ENCODE peak calls at places on chromosomes 16 and 17, in eight cellular contexts. Y, S, L, A, J, N, V and Q are unnamed samples.

GRCh38 chr17:491086-492014 is 138.7 kb upstream of the RPH3AL start:
- DNase-seq in Y (peak), S (no peak), J (peak), N (peak), V (no peak), A (peak), L (peak), Q (peak)

GRCh38 chr17:12277827-12278226 is 257.1 kb downstream of the MAP2K4 start:
- DNase-seq in L (no peak), Y (no peak), V (no peak), A (no peak), N (no peak), J (no peak), S (no peak), Q (no peak)

GRCh38 chr17:50297407-50297865 is 23.2 kb downstream of the TMEM92 start:
- DNase-seq in V (no peak), L (peak), J (peak), A (peak), Y (peak), N (peak), S (no peak), Q (peak)

GRCh38 chr17:78498848-78499247 is 78.3 kb downstream of the DNAH17 start:
- DNase-seq in Y (no peak), V (no peak), S (no peak), A (no peak), N (no peak), L (no peak), J (no peak), Q (no peak)

GRCh38 chr16:66489385-66489784 is 60.5 kb downstream of the TK2 start:
- DNase-seq in L (no peak), Y (peak), V (no peak), J (no peak), A (peak), S (no peak), N (no peak), Q (no peak)

GRCh38 chr17:16866436-16866835 is 105.5 kb downstream of the TNFRSF13B start:
- DNase-seq in V (no peak), J (no peak), S (no peak), Y (no peak), L (no peak), N (no peak), A (no peak), Q (no peak)

GRCh38 chr16:24670623-24671454 is 58.6 kb upstream of the TNRC6A start:
- DNase-seq in V (no peak), Y (peak), N (peak), A (peak), J (peak), S (no peak), L (peak), Q (peak)

GRCh38 chr17:46117850-46118696 is 75.2 kb downstream of the KANSL1 start:
- DNase-seq in Y (no peak), A (no peak), N (no peak), S (no peak), L (no peak), V (no peak), J (no peak), Q (peak)

GRCh38 chr16:819336-819735 is 18.8 kb upstream of the GNG13 start:
- DNase-seq in J (no peak), Y (no peak), V (no peak), N (no peak), L (no peak), A (no peak), S (no peak), Q (no peak)

GRCh38 chr17:57861737-57862409 is 12.0 kb upstream of the MRPS23 start:
- DNase-seq in S (no peak), A (peak), J (peak), L (peak), N (peak), V (no peak), Y (peak), Q (peak)

GRCh38 chr17:1830288-1830687 is 483 bp downstream of the RPA1 start:
- DNase-seq in S (no peak), L (peak), N (peak), A (no peak), V (no peak), J (no peak), Y (no peak), Q (peak)

GRCh38 chr16:70380205-70380918 is 33.7 kb downstream of the DDX19A start:
- DNase-seq in N (peak), L (peak), A (peak), J (peak), V (no peak), S (peak), Y (peak), Q (peak)

GRCh38 chr16:57574646-57575467 is 32.4 kb downstream of the ADGRG5 start:
- DNase-seq in V (no peak), J (no peak), N (no peak), A (no peak), L (no peak), S (no peak), Y (no peak), Q (no peak)

GRCh38 chr16:2753523-2754020 is 1.1 kb downstream of the SRRM2 start:
- DNase-seq in L (peak), V (no peak), S (no peak), A (no peak), J (no peak), Y (no peak), N (peak), Q (peak)

GRCh38 chr16:13093676-13094075 is 192.3 kb downstream of the SHISA9 start:
- DNase-seq in N (peak), J (no peak), V (no peak), A (no peak), S (no peak), L (no peak), Y (no peak), Q (no peak)

GRCh38 chr17:59284317-59284716 is 47.1 kb upstream of the YPEL2 start:
- DNase-seq in V (no peak), J (no peak), N (no peak), S (no peak), Y (no peak), L (no peak), A (no peak), Q (no peak)

GRCh38 chr16:55367796-55368195 is 43.8 kb downstream of the IRX6 start:
- DNase-seq in S (peak), Y (no peak), J (no peak), L (no peak), V (no peak), A (no peak), N (no peak), Q (peak)

GRCh38 chr17:77830816-77831490 is 127.5 kb upstream of the TNRC6C start:
- DNase-seq in N (no peak), S (no peak), Y (peak), L (no peak), J (no peak), A (no peak), V (no peak), Q (no peak)

GRCh38 chr17:1992541-1992940 is 32.6 kb downstream of the RTN4RL1 start:
- DNase-seq in J (no peak), A (no peak), L (no peak), Y (no peak), S (no peak), N (no peak), V (no peak), Q (no peak)

GRCh38 chr16:73601911-73602310 is 554.0 kb upstream of the ZFHX3 start:
- DNase-seq in J (no peak), A (no peak), Y (no peak), S (no peak), N (no peak), L (no peak), V (peak), Q (no peak)

GRCh38 chr17:55588858-55589257 is 77.6 kb upstream of the SMIM36 start:
- DNase-seq in L (peak), Y (no peak), S (no peak), N (no peak), V (no peak), J (no peak), A (no peak), Q (peak)

GRCh38 chr16:11392041-11392581 is 46.9 kb downstream of the RMI2 start:
- DNase-seq in S (no peak), L (no peak), A (no peak), V (no peak), Y (peak), N (no peak), J (no peak), Q (no peak)

GRCh38 chr16:3013491-3013951 is 798 bp downstream of the CLDN9 start:
- DNase-seq in Y (no peak), N (no peak), L (no peak), V (no peak), J (no peak), S (no peak), A (no peak), Q (no peak)

GRCh38 chr16:80656731-80657150 is 115.9 kb downstream of the DYNLRB2 start:
- DNase-seq in S (no peak), A (no peak), V (peak), N (no peak), L (no peak), Y (no peak), J (no peak), Q (no peak)

GRCh38 chr17:76107507-76107906 is 3.9 kb upstream of the EXOC7 start:
- DNase-seq in J (no peak), V (no peak), N (no peak), A (no peak), L (peak), S (no peak), Y (no peak), Q (peak)

GRCh38 chr17:17129466-17129865 is 76.7 kb downstream of the PLD6 start:
- DNase-seq in Y (no peak), J (no peak), V (no peak), N (no peak), L (no peak), A (no peak), S (no peak), Q (no peak)

GRCh38 chr17:82927661-82928601 is 88.1 kb upstream of the ZNF750 start:
- DNase-seq in Y (no peak), J (no peak), A (no peak), V (no peak), S (no peak), N (no peak), L (no peak), Q (no peak)

GRCh38 chr17:62626719-62627218 is 701 bp upstream of the MRC2 start:
- DNase-seq in V (no peak), J (peak), S (no peak), N (peak), L (no peak), Y (peak), A (peak), Q (peak)

GRCh38 chr17:17370711-17371110 is 67.5 kb downstream of the NT5M start:
- DNase-seq in Y (no peak), A (no peak), V (no peak), L (no peak), N (no peak), J (no peak), S (no peak), Q (no peak)

GRCh38 chr17:72452286-72453173 is 331.7 kb downstream of the SOX9 start:
- DNase-seq in A (no peak), Y (no peak), V (no peak), N (no peak), J (no peak), S (no peak), L (no peak), Q (no peak)

GRCh38 chr17:31155208-31155810 is 60.5 kb downstream of the NF1 start:
- DNase-seq in A (no peak), S (no peak), L (no peak), Y (no peak), V (no peak), N (no peak), J (no peak), Q (peak)

GRCh38 chr17:48028736-48029135 is 8.9 kb downstream of the COPZ2 start:
- DNase-seq in Y (no peak), A (no peak), J (no peak), L (no peak), S (no peak), N (no peak), V (no peak), Q (no peak)

GRCh38 chr17:61657338-61657737 is 66.3 kb upstream of the NACA2 start:
- DNase-seq in S (no peak), Y (no peak), J (no peak), N (no peak), V (no peak), L (peak), A (no peak), Q (no peak)

GRCh38 chr17:2028234-2028614 is 1.7 kb upstream of the DPH1 start:
- DNase-seq in Y (no peak), S (no peak), L (no peak), J (no peak), A (peak), N (no peak), V (no peak), Q (no peak)

GRCh38 chr17:70136131-70136530 is 33.2 kb upstream of the KCNJ2 start:
- DNase-seq in A (no peak), J (no peak), Y (no peak), S (no peak), L (no peak), N (no peak), V (no peak), Q (no peak)

GRCh38 chr16:85008267-85008666 is 3.1 kb downstream of the ZDHHC7 start:
- DNase-seq in A (no peak), V (no peak), L (no peak), N (no peak), S (no peak), J (no peak), Y (no peak), Q (no peak)

GRCh38 chr16:85010931-85011845 is at the start of gene ZDHHC7:
- DNase-seq in V (peak), A (peak), Y (peak), L (peak), S (no peak), J (peak), N (peak), Q (peak)

GRCh38 chr16:85007815-85008214 is 3.5 kb downstream of the ZDHHC7 start:
- DNase-seq in J (no peak), V (no peak), A (no peak), L (no peak), S (no peak), N (no peak), Y (no peak), Q (no peak)

GRCh38 chr16:85011846-85012284 is 530 bp upstream of the ZDHHC7 start:
- DNase-seq in N (no peak), L (no peak), A (no peak), V (no peak), J (no peak), S (no peak), Y (no peak), Q (no peak)

DNA sequence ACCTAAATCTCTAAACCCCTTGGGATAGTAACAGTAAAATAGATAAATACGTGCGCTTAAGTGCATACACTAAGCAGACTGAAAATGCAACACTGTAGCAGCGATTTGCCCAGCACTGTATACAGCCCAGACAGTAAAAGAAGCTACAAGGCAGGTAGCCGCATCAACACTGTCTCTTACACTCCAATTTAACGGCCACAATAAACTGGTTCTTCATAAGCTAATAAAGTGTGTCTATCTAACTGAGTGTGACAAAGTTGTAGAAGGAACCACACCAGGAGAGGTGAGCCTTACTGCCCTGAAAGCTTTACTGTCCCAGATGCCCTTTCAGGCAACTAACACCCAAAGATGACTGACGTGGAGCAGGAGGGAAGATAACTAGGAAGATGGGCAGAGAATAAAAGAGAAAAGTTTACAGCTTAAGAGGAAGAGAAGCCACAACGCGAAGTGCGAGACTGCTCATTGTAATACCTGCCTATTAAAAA is 847 bp downstream of the ZDHHC7 start:
- DNase-seq in Y (no peak), N (no peak), J (no peak), S (no peak), A (no peak), V (no peak), L (peak), Q (no peak)
- TF ChIP-seq CTCF in Y (no peak), N (no peak), J (no peak), S (no peak), A (no peak), V (no peak), L (no peak), Q (no peak)

GRCh38 chr16:22751685-22752084 is 62.3 kb upstream of the HS3ST2 start:
- DNase-seq in N (no peak), Y (no peak), S (no peak), L (no peak), V (no peak), A (no peak), J (no peak), Q (no peak)

GRCh38 chr16:22754577-22754976 is 59.4 kb upstream of the HS3ST2 start:
- DNase-seq in Y (no peak), S (no peak), J (no peak), N (no peak), V (no peak), A (no peak), L (no peak), Q (no peak)

DNA sequence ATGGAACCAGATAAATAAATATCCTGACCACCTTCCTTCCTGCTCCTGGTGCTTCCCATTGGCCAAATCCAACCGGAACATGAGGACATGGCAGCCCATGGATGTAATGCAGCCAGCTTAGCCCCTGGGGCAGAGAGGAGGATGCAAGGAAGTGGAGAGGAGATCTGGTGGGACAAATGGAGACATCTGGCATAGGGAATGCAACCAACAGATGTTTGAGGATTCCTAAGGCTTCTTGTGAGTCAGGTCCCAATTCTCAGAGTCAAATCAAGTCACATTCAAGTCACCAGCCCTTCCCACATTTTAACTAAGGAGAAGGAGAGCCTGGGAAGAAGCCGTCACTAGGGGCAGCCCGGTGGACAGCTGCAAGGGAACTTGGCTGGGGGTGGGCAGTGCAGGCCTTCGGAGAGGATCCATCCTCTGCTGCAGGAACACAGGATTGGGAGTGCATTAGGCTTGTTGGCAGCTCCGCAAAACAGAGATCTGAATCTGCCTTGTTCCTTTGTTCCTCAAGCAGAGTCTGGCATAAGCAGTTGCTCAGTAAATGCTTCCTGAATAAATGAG is 62.8 kb upstream of the HS3ST2 start:
- DNase-seq in Y (no peak), A (no peak), V (no peak), J (no peak), L (no peak), S (no peak), N (no peak), Q (no peak)
- H3K4me3 ChIP-seq in Y (no peak), A (no peak), V (no peak), J (no peak), L (no peak), S (no peak), N (no peak), Q (no peak)

DNA sequence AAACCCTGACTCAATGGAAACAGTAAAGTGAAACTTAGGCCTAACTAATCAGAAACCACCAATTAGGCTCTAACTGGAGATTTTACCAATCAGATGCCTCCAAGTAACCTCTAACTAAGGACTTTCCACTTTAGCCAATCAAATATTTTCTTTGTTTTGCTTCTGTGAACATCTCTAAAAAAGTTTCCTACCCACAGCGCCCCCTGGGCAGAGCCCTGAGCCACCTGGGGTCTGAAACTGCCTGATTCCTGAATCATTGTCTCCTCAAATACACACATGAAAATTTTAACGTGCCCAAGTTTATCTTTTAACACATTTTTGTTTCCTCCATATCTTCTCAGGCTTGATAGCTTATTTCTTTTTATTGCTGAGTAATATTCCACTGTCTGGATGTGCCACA is 19.0 kb downstream of the ADAD2 start:
- DNase-seq in A (no peak), J (no peak), Y (no peak), N (no peak), S (no peak), L (no peak), V (no peak), Q (no peak)
- TF ChIP-seq CTCF in A (no peak), J (no peak), Y (no peak), N (no peak), S (no peak), L (no peak), V (no peak), Q (no peak)

DNA sequence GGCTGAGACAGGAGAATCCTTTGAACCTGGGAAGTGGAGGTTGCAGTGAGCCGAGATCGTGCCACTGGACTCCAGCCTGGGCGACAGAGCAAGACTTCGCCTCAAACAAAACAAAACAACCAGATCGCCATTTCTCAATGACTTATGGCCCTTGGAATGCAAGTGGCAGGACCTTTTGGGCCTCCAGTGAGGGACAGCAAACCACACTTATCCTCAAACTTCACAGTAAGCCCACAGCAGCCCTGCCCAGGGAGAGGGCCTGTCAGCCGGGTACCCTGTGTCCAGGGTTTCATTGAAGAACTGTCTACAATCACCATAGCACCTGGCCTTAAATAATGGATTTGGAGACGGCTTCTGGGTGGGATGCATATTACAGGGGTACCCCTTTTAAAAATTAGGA is 11.7 kb downstream of the TRAF4 start:
- DNase-seq in J (no peak), N (no peak), Y (no peak), L (no peak), S (no peak), A (no peak), V (no peak), Q (no peak)
- H3K4me3 ChIP-seq in J (no peak), N (no peak), Y (no peak), L (no peak), S (no peak), A (no peak), V (no peak), Q (no peak)

GRCh38 chr16:67926181-67926742 is 5.4 kb downstream of the CTRL start:
- DNase-seq in L (peak), S (no peak), Y (no peak), V (no peak), A (no peak), J (no peak), N (no peak), Q (peak)
- TF ChIP-seq CTCF in L (peak), S (peak), Y (no peak), V (no peak), A (no peak), J (no peak), N (no peak), Q (peak)

DNA sequence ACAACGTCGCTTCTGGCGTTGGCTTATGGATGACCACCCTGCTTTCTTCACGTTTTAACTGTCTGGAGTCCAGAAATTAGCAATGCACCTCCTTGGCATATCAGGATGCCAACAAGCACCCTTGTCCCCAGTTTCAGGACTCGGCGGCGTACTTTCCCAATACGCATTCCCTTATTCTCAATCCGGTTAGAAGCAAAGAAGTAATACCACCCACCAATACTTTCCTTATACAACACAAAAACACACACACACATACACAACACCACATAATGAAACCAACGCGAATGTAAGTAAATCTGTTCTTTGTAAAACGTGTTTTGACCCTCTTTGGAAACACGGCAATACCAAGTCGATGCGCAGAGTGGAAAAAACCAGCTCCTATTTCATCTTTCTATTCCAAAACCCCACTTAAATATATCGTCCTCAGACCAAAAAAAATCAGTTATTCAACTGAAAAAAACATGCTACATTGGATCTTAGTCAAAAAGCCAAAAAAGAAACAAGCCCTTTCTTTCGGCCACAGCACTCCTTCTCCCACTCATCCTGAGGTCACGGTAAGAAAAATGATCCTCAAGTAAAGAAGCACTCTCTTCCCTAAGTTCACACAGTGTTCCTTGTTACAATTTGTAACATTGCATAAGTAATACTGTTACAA is 31.1 kb upstream of the ARL4D start:
- DNase-seq in J (no peak), Y (no peak), N (peak), S (peak), A (peak), V (peak), L (no peak), Q (peak)
- H3K4me3 ChIP-seq in J (peak), Y (peak), N (peak), S (peak), A (peak), V (peak), L (no peak), Q (peak)